ENCODE peak calls at places on chromosomes 2 and 18, in ten cellular contexts. N is ovary; G is nephron progenitor cell; S is GM23338; X is GM12865; B is tibial artery; P is GM20000; U is CD4-positive, alpha-beta T cell; V is vagina; M is AG09309. A is an unnamed sample.

GRCh38 chr2:39176997-39177396 is 56.1 kb upstream of the SOS1 start:
- DNase-seq in U (no peak), X (no peak), N (no peak), B (no peak), M (no peak), P (no peak), G (no peak), V (no peak), S (no peak), A (no peak)

GRCh38 chr18:7568426-7568825 is 1.3 kb downstream of the PTPRM start:
- DNase-seq in G (peak), V (no peak), P (no peak), S (peak), N (peak), U (no peak), X (no peak), M (no peak), B (peak), A (peak)

GRCh38 chr2:198177040-198177439 is 372.6 kb downstream of the PLCL1 start:
- DNase-seq in V (no peak), N (no peak), G (no peak), M (no peak), S (no peak), P (no peak), U (no peak), B (no peak), X (no peak), A (no peak)

GRCh38 chr2:133777607-133778006 is 209.3 kb upstream of the NCKAP5 start:
- DNase-seq in P (no peak), S (peak), B (no peak), V (no peak), M (no peak), N (no peak), G (no peak), U (no peak), X (no peak), A (no peak)

GRCh38 chr2:137977790-137978189 is 13.5 kb downstream of the HNMT start:
- DNase-seq in X (no peak), S (no peak), P (no peak), V (no peak), N (no peak), U (no peak), G (no peak), M (no peak), B (no peak), A (no peak)

GRCh38 chr2:200446612-200447011 is 63.3 kb downstream of the KCTD18 start:
- DNase-seq in N (no peak), B (no peak), P (no peak), G (no peak), S (no peak), V (no peak), X (no peak), M (no peak), U (no peak), A (no peak)

GRCh38 chr2:20370191-20370590 is 19.5 kb upstream of the PUM2 start:
- DNase-seq in X (no peak), B (no peak), V (no peak), G (no peak), M (no peak), P (no peak), N (peak), U (no peak), S (no peak), A (no peak)

GRCh38 chr2:221518937-221519635 is 53.0 kb downstream of the EPHA4 start:
- DNase-seq in P (no peak), B (no peak), G (no peak), M (no peak), U (no peak), S (no peak), X (no peak), V (no peak), N (no peak), A (no peak)

GRCh38 chr2:205934443-205934842 is 151.5 kb downstream of the INO80D start:
- DNase-seq in B (no peak), U (no peak), X (no peak), M (no peak), N (no peak), S (peak), G (no peak), P (no peak), V (no peak), A (no peak)

GRCh38 chr2:185628985-185629384 is 109.6 kb upstream of the FSIP2 start:
- DNase-seq in B (no peak), G (peak), N (no peak), X (peak), U (no peak), V (no peak), M (no peak), P (no peak), S (peak), A (peak)
- TF ChIP-seq CTCF in B (no peak), G (peak), N (no peak), X (peak), U (no peak), V (no peak), M (no peak), P (peak), S (peak), A (peak)

GRCh38 chr2:73386894-73387636 is 1.4 kb downstream of the ALMS1 start:
- DNase-seq in B (no peak), S (no peak), V (no peak), X (no peak), U (no peak), N (no peak), G (no peak), M (no peak), P (no peak), A (no peak)

GRCh38 chr2:73386342-73386868 is 769 bp downstream of the ALMS1 start:
- DNase-seq in P (no peak), G (no peak), X (no peak), U (no peak), S (peak), B (no peak), N (no peak), V (no peak), M (no peak), A (no peak)

GRCh38 chr2:73383036-73383435 is 2.6 kb upstream of the ALMS1 start:
- DNase-seq in P (no peak), B (no peak), S (no peak), G (no peak), X (no peak), V (no peak), U (no peak), N (no peak), M (no peak), A (no peak)

DNA sequence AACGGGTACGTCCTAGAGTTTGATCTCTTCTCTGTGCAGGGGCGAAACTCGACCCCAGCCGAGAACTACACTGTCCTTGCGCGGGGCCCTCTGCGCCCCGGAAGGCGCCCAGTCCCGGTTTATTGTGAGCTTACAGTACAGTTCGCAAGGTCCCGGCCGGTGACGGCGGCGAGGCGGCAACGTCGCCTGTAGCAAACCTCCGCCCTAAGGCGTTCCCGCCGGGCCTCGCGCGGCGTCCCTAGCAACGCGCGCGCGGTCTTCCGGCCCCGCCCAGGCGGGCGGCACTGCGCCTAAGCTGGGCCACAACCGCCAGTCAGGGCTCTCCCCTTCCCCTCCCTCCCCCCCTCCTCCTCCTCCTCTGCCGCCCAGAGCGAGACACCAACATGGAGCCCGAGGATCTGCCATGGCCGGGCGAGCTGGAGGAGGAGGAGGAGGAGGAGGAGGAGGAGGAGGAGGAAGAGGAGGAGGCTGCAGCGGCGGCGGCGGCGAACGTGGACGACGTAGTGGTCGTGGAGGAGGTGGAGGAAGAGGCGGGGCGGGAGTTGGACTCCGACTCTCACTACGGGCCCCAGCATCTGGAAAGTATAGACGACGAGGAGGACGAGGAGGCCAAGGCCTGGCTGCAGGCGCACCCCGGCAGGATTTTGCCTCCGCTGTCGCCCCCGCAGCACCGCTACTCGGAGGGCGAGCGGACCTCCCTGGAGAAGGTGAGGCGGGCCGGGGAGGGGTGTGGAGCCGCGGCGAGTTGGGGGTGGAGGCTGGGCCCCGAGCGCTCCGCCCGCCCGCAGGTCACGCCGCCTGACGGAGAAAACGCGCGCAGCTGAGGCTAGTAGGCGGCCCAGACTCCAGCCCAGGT is at the start of gene ALMS1:
- DNase-seq in V (no peak), S (peak), G (peak), N (peak), X (peak), P (peak), M (peak), U (peak), B (peak), A (peak)
- TF ChIP-seq CTCF in V (peak), S (no peak), G (no peak), N (peak), X (peak), P (peak), M (peak), U (no peak), B (peak), A (peak)

GRCh38 chr2:127423880-127424279 is 5.7 kb downstream of the PROC start:
- DNase-seq in G (no peak), P (no peak), S (no peak), U (no peak), N (no peak), B (no peak), X (no peak), M (no peak), V (no peak), A (no peak)

GRCh38 chr2:127423476-127423840 is 5.2 kb downstream of the PROC start:
- DNase-seq in S (peak), V (no peak), B (no peak), G (peak), M (no peak), N (no peak), U (no peak), P (peak), X (no peak), A (no peak)

GRCh38 chr2:127421871-127422618 is 3.8 kb downstream of the PROC start:
- DNase-seq in S (no peak), X (no peak), P (no peak), M (no peak), G (no peak), V (no peak), U (no peak), B (no peak), N (no peak), A (no peak)

GRCh38 chr2:127421116-127421800 is 3.0 kb downstream of the PROC start:
- DNase-seq in G (no peak), B (no peak), N (no peak), S (no peak), X (no peak), P (no peak), M (no peak), V (no peak), U (no peak), A (no peak)

DNA sequence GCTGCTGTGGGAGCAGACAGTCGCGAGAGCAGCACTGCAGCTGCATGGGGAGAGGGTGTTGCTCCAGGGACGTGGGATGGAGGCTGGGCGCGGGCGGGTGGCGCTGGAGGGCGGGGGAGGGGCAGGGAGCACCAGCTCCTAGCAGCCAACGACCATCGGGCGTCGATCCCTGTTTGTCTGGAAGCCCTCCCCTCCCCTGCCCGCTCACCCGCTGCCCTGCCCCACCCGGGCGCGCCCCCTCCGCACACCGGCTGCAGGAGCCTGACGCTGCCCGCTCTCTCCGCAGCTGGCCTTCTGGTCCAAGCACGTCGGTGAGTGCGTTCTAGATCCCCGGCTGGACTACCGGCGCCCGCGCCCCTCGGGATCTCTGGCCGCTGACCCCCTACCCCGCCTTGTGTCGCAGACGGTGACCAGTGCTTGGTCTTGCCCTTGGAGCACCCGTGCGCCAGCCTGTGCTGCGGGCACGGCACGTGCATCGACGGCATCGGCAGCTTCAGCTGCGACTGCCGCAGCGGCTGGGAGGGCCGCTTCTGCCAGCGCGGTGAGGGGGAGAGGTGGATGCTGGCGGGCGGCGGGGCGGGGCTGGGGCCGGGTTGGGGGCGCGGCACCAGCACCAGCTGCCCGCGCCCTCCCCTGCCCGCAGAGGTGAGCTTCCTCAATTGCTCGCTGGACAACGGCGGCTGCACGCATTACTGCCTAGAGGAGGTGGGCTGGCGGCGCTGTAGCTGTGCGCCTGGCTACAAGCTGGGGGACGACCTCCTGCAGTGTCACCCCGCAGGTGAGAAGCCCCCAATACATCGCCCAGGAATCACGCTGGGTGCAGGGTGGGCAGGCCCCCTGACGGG is 4.6 kb downstream of the PROC start:
- DNase-seq in V (no peak), N (no peak), G (peak), U (no peak), S (peak), X (no peak), B (no peak), M (no peak), P (peak), A (no peak)
- TF ChIP-seq CTCF in V (no peak), N (no peak), G (no peak), U (no peak), S (no peak), X (no peak), B (no peak), M (no peak), P (no peak), A (peak)

DNA sequence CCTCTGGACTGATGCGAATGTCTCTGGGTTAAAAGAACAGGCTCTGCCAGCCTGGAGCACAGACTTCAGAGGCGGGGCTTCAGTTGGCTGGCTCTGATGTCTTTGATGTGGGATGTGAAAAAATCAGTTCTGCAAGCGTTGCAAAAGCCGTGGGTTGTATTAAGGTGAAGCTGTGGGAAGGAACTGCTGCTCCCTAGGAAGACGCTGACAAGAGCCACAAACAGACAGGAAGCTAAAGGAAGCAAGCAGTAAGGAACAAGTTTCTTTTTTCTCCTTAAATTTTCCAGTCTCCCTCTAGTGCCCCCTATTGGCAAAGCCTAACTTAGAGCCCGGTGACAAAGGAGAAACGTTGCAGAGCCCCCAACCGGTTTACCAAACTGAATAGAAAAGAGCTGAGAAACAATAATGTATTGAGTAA is 239.0 kb downstream of the CCDC178 start:
- DNase-seq in P (no peak), V (no peak), U (no peak), G (peak), N (no peak), S (peak), B (no peak), X (peak), M (no peak), A (peak)
- TF ChIP-seq CTCF in P (no peak), V (no peak), U (no peak), G (peak), N (no peak), S (peak), B (no peak), X (peak), M (no peak), A (peak)

DNA sequence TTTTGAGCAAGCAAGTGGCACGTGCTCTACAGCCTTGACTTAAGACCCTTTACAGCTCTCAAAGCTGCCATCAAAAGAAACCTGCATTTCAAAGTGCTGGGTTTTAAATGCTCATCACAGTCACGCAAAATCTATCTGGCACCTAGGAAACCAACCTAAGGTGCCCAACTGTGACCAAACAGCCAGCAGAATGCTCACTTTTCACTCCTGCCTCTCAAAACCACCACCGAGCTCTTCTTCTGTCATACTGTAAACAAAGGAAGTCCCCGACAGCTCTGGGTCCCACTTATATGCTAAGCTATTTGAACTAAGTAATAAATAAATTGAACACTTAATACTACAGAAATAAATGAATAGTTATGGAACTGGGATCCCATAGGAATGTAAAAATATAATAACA is 33.6 kb downstream of the SATB2 start:
- DNase-seq in P (no peak), X (peak), V (no peak), N (no peak), U (no peak), B (no peak), M (no peak), S (no peak), G (no peak), A (no peak)
- TF ChIP-seq CTCF in P (no peak), X (no peak), V (no peak), N (no peak), U (no peak), B (no peak), M (no peak), S (no peak), G (no peak), A (no peak)

DNA sequence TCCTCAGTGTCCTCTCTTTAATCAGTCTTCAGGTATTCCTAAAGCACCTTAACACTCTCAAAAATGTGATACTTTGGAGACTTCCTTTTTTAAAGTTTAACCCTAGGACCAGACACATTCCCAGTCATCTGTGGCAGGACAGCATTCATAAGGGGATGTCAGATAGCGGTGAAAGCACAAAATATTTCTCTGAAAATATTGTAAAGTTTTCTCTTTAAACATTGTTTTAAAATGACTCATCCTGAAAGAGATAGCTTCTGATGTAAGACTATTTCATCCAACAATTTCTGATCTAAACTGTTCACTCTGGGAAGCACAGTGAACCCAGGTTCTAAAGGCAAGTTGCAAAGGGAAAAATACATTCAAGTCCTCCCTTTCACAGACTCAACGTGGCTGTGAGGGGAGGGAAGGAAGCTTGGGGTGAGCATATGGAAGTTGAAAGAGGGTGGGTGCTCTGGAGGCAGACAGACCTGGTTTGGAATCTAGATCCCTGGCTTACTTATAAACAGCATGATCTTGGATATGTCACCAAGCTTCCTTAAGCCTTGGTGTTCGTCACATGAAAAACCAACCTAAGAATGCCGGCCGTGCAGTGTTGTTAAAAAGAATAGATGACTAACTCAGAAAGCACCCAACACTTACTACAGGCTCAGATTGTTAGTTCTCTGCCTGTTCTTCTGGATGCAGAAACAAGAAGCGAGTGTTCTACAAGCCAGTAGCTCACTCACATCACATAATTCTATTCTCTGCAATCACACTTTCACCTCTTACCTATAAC is 12.1 kb downstream of the GALNT14 start:
- DNase-seq in S (no peak), B (no peak), U (no peak), M (no peak), G (no peak), P (no peak), V (no peak), N (no peak), X (no peak), A (no peak)
- TF ChIP-seq CTCF in S (no peak), B (no peak), U (no peak), M (no peak), G (no peak), P (no peak), V (no peak), N (no peak), X (no peak), A (no peak)

GRCh38 chr2:211351998-211352397 is 795.6 kb downstream of the CPS1 start:
- DNase-seq in S (no peak), V (no peak), M (no peak), X (no peak), G (no peak), B (no peak), N (no peak), P (no peak), U (no peak), A (no peak)
- TF ChIP-seq CTCF in S (no peak), V (no peak), M (no peak), X (no peak), G (no peak), B (no peak), N (no peak), P (no peak), U (no peak), A (no peak)